ENCODE peak calls at places on chromosomes 13 and 19, in ten cellular contexts. One of them, this sample, is unnamed.

GRCh38 chr13:113539822-113540221 is 44.7 kb upstream of the TFDP1 start:
- DNase-seq in left ventricle myocardium inferior: no peak
- DNase-seq in epithelial cell of esophagus: no peak
- DNase-seq in HEK293T: no peak
- DNase-seq in heart right ventricle: no peak
- DNase-seq in DMS 273 treated with DMSO at 0.1 percent for 48 hours: no peak
- DNase-seq in activated gamma-delta T cell treated with Interleukin-2 at 50 U/mL for 16 hours: no peak
- DNase-seq in left colon: no peak
- DNase-seq in fibroblast of lung: no peak
- DNase-seq in T-helper 17 cell: no peak
- DNase-seq in this sample: no peak

GRCh38 chr13:31495336-31495735 is 244.0 kb upstream of the RXFP2 start:
- DNase-seq in HEK293T: no peak
- DNase-seq in epithelial cell of esophagus: no peak
- DNase-seq in heart right ventricle: no peak
- DNase-seq in activated gamma-delta T cell treated with Interleukin-2 at 50 U/mL for 16 hours: no peak
- DNase-seq in fibroblast of lung: no peak
- DNase-seq in left colon: no peak
- DNase-seq in T-helper 17 cell: no peak
- DNase-seq in left ventricle myocardium inferior: no peak
- DNase-seq in DMS 273 treated with DMSO at 0.1 percent for 48 hours: no peak
- DNase-seq in this sample: no peak

GRCh38 chr19:23762548-23762883 is 3.8 kb upstream of the ZNF681 start:
- DNase-seq in DMS 273 treated with DMSO at 0.1 percent for 48 hours: no peak
- DNase-seq in left ventricle myocardium inferior: no peak
- DNase-seq in epithelial cell of esophagus: no peak
- DNase-seq in heart right ventricle: no peak
- DNase-seq in T-helper 17 cell: no peak
- DNase-seq in fibroblast of lung: no peak
- DNase-seq in activated gamma-delta T cell treated with Interleukin-2 at 50 U/mL for 16 hours: peak
- DNase-seq in left colon: no peak
- DNase-seq in HEK293T: no peak
- DNase-seq in this sample: no peak

GRCh38 chr19:40147693-40148347 is 43.4 kb upstream of the MAP3K10 start:
- DNase-seq in HEK293T: no peak
- DNase-seq in T-helper 17 cell: no peak
- DNase-seq in fibroblast of lung: peak
- DNase-seq in activated gamma-delta T cell treated with Interleukin-2 at 50 U/mL for 16 hours: no peak
- DNase-seq in left ventricle myocardium inferior: no peak
- DNase-seq in DMS 273 treated with DMSO at 0.1 percent for 48 hours: no peak
- DNase-seq in left colon: no peak
- DNase-seq in heart right ventricle: no peak
- DNase-seq in epithelial cell of esophagus: peak
- DNase-seq in this sample: peak

GRCh38 chr13:83884141-83884540 is 1.9 kb upstream of the SLITRK1 start:
- DNase-seq in HEK293T: no peak
- DNase-seq in heart right ventricle: no peak
- DNase-seq in T-helper 17 cell: no peak
- DNase-seq in DMS 273 treated with DMSO at 0.1 percent for 48 hours: no peak
- DNase-seq in activated gamma-delta T cell treated with Interleukin-2 at 50 U/mL for 16 hours: no peak
- DNase-seq in epithelial cell of esophagus: no peak
- DNase-seq in left ventricle myocardium inferior: no peak
- DNase-seq in fibroblast of lung: no peak
- DNase-seq in left colon: no peak
- DNase-seq in this sample: no peak

GRCh38 chr19:5403968-5404640 is 51.1 kb upstream of the ZNRF4 start:
- DNase-seq in left ventricle myocardium inferior: peak
- DNase-seq in HEK293T: peak
- DNase-seq in epithelial cell of esophagus: peak
- DNase-seq in activated gamma-delta T cell treated with Interleukin-2 at 50 U/mL for 16 hours: peak
- DNase-seq in left colon: peak
- DNase-seq in fibroblast of lung: peak
- DNase-seq in T-helper 17 cell: peak
- DNase-seq in heart right ventricle: peak
- DNase-seq in DMS 273 treated with DMSO at 0.1 percent for 48 hours: peak
- DNase-seq in this sample: peak

GRCh38 chr19:14363203-14364097 is 17.8 kb upstream of the ADGRE5 start:
- DNase-seq in DMS 273 treated with DMSO at 0.1 percent for 48 hours: peak
- DNase-seq in activated gamma-delta T cell treated with Interleukin-2 at 50 U/mL for 16 hours: peak
- DNase-seq in heart right ventricle: peak
- DNase-seq in left ventricle myocardium inferior: peak
- DNase-seq in T-helper 17 cell: no peak
- DNase-seq in left colon: peak
- DNase-seq in HEK293T: peak
- DNase-seq in fibroblast of lung: peak
- DNase-seq in epithelial cell of esophagus: peak
- DNase-seq in this sample: peak

GRCh38 chr19:16771618-16772017 is 52.0 kb downstream of the NWD1 start:
- DNase-seq in DMS 273 treated with DMSO at 0.1 percent for 48 hours: peak
- DNase-seq in activated gamma-delta T cell treated with Interleukin-2 at 50 U/mL for 16 hours: peak
- DNase-seq in epithelial cell of esophagus: peak
- DNase-seq in HEK293T: peak
- DNase-seq in T-helper 17 cell: peak
- DNase-seq in left ventricle myocardium inferior: peak
- DNase-seq in heart right ventricle: peak
- DNase-seq in left colon: peak
- DNase-seq in fibroblast of lung: peak
- DNase-seq in this sample: peak

GRCh38 chr19:45154064-45154827 is 6.5 kb downstream of the NKPD1 start:
- DNase-seq in left ventricle myocardium inferior: no peak
- DNase-seq in left colon: no peak
- DNase-seq in HEK293T: peak
- DNase-seq in activated gamma-delta T cell treated with Interleukin-2 at 50 U/mL for 16 hours: no peak
- DNase-seq in T-helper 17 cell: no peak
- DNase-seq in fibroblast of lung: peak
- DNase-seq in epithelial cell of esophagus: peak
- DNase-seq in DMS 273 treated with DMSO at 0.1 percent for 48 hours: no peak
- DNase-seq in heart right ventricle: no peak
- DNase-seq in this sample: peak

GRCh38 chr13:92196566-92197256 is 798.3 kb downstream of the GPC5 start:
- DNase-seq in left colon: no peak
- DNase-seq in heart right ventricle: no peak
- DNase-seq in epithelial cell of esophagus: no peak
- DNase-seq in activated gamma-delta T cell treated with Interleukin-2 at 50 U/mL for 16 hours: no peak
- DNase-seq in left ventricle myocardium inferior: no peak
- DNase-seq in DMS 273 treated with DMSO at 0.1 percent for 48 hours: no peak
- DNase-seq in fibroblast of lung: peak
- DNase-seq in HEK293T: no peak
- DNase-seq in T-helper 17 cell: no peak
- DNase-seq in this sample: no peak

GRCh38 chr13:33392794-33393371 is 107.3 kb upstream of the STARD13 start:
- DNase-seq in activated gamma-delta T cell treated with Interleukin-2 at 50 U/mL for 16 hours: no peak
- DNase-seq in DMS 273 treated with DMSO at 0.1 percent for 48 hours: no peak
- DNase-seq in HEK293T: no peak
- DNase-seq in epithelial cell of esophagus: no peak
- DNase-seq in fibroblast of lung: no peak
- DNase-seq in left colon: no peak
- DNase-seq in heart right ventricle: no peak
- DNase-seq in T-helper 17 cell: no peak
- DNase-seq in left ventricle myocardium inferior: no peak
- DNase-seq in this sample: no peak

This sample was measured in NCI-H226.